ENCODE peak calls at places on chromosomes 12 and 14, in seven cellular contexts. B is A549; P is CD8-positive, alpha-beta memory T cell; Y is left ventricle myocardium inferior; A is heart left ventricle; R is astrocyte; U is psoas muscle. H is an unnamed sample. For H3K4me1, the result is how much of the 10 kb centered on the place peaks cover.

GRCh38 chr12:118103601-118104382 is at the start of gene VSIG10:
- DNase-seq in B (peak), P (peak), Y (peak), A (peak), R (peak), U (peak), H (peak)

GRCh38 chr12:57737467-57738141 is 938 bp downstream of the AGAP2 start:
- DNase-seq in B (no peak), P (no peak), Y (no peak), A (no peak), R (no peak), U (no peak), H (no peak)

GRCh38 chr14:67599698-67600561 is at the start of gene PIGH:
- DNase-seq in B (peak), P (peak), Y (peak), A (peak), R (peak), U (peak), H (peak)

GRCh38 chr14:54011001-54011400 is 54.4 kb upstream of the BMP4 start:
- DNase-seq in B (no peak), P (no peak), Y (no peak), A (no peak), R (peak), U (no peak), H (no peak)

GRCh38 chr14:34043627-34044372 is 92.9 kb upstream of the EGLN3 start:
- DNase-seq in B (peak), P (peak), Y (no peak), A (no peak), R (no peak), U (no peak), H (peak)

GRCh38 chr14:91349481-91350074 is 68.0 kb downstream of the CCDC88C start:
- DNase-seq in B (no peak), P (peak), Y (no peak), A (no peak), R (no peak), U (no peak), H (no peak)

GRCh38 chr12:46219147-46219891 is 49.5 kb downstream of the SLC38A1 start:
- DNase-seq in B (no peak), P (no peak), Y (no peak), A (no peak), R (no peak), U (no peak), H (no peak)

GRCh38 chr12:105534068-105534467 is 203.6 kb downstream of the C12orf75 start:
- DNase-seq in B (no peak), P (no peak), Y (no peak), A (no peak), R (no peak), U (no peak), H (no peak)

GRCh38 chr12:57488397-57489156 is 709 bp downstream of the MARS1 start:
- DNase-seq in B (no peak), P (no peak), Y (no peak), A (no peak), R (peak), U (no peak), H (no peak)

GRCh38 chr12:38906482-38907170 is 1.2 kb upstream of the CPNE8 start:
- DNase-seq in B (peak), P (peak), Y (peak), A (peak), R (peak), U (peak), H (peak)

GRCh38 chr12:65537978-65538377 is 259.5 kb downstream of the MSRB3 start:
- DNase-seq in B (no peak), P (no peak), Y (no peak), A (no peak), R (no peak), U (no peak), H (no peak)
- H3K4me1 ChIP-seq in B (under half), P (under half), Y (under half), A (under half), R (under half), U (under half), H (under half)

GRCh38 chr12:627863-628805 is 35.1 kb downstream of the NINJ2 start:
- DNase-seq in B (no peak), P (no peak), Y (no peak), A (no peak), R (no peak), U (peak), H (no peak)

GRCh38 chr12:627285-627684 is 36.0 kb downstream of the NINJ2 start:
- DNase-seq in B (no peak), P (no peak), Y (no peak), A (no peak), R (no peak), U (no peak), H (no peak)

GRCh38 chr12:623865-624372 is 39.3 kb downstream of the NINJ2 start:
- DNase-seq in B (no peak), P (no peak), Y (no peak), A (no peak), R (no peak), U (no peak), H (no peak)

GRCh38 chr12:623172-623864 is 39.9 kb downstream of the NINJ2 start:
- DNase-seq in B (no peak), P (no peak), Y (no peak), A (no peak), R (no peak), U (no peak), H (no peak)

DNA sequence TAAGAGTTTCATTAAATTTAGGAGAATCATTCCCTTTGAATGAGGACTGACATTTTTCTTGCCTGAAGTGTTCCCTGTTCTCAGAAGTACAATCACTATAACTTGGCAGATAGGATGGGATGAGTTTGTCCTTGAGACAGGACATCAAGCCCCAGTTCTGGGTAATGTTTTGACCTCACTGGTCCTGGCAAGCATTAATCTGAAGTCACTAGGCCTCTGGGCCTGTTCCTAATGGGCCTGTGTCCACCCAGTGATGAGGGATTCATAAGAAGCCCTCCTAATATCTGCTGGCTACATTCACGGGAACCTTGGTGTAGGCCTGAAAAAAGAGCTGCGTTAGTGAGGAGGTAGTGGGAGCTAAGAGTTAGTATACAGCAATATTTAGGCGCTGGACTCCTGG is 37.2 kb downstream of the NINJ2 start:
- DNase-seq in B (no peak), P (no peak), Y (no peak), A (no peak), R (no peak), U (peak), H (no peak)
- H3K27ac ChIP-seq in B (peak), P (no peak), Y (peak), A (peak), R (no peak), U (no peak), H (no peak)

GRCh38 chr12:124389537-124390441 is 94.9 kb downstream of the RFLNA start:
- DNase-seq in B (peak), P (no peak), Y (no peak), A (no peak), R (no peak), U (no peak), H (peak)
- H3K4me1 ChIP-seq in B (half or more), P (under half), Y (half or more), A (half or more), R (half or more), U (half or more), H (under half)

DNA sequence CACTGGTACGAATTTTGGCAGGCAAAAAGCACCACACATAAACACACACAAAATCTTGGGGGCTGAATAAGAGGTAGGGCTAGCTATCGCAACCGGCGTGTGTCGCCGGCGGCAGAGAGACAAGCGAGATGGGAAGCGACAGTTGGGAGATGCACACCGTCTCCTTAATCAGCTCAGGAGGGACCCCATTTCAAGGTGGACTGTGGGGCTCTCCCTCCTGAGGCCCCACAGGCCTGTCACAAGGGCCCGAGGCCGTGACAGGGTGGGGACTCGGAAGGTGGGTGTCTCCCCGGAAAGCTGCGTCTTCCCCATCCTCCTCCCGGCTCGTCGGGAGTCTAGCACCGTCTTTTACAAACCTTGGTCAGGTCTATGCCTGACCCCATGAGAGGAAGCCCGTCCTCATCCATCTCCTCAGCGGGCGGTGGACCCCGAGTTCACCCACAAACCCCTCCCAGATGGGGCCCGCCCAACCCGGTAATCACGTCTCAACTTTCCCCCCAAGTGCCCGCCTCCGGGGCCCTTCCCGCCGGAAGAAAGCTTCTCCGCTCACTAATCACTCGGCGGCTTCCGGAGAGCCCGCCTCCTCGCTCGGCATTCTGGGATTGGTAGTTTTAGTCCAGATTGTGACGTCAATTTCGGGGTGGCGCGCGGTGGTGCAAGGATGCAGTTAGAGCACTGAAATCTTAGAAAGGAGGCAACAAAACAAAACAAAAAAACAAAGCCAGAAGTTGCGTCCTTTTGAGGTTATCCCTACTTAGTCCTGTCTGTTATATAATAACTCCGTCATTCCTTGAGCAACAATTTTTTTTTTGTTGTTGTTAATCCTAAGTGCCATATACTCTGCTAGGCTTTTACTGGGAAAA is at the start of gene WASHC3:
- DNase-seq in B (peak), P (peak), Y (peak), A (peak), R (peak), U (peak), H (peak)
- H3K27ac ChIP-seq in B (peak), P (peak), Y (peak), A (peak), R (peak), U (peak), H (peak)

DNA sequence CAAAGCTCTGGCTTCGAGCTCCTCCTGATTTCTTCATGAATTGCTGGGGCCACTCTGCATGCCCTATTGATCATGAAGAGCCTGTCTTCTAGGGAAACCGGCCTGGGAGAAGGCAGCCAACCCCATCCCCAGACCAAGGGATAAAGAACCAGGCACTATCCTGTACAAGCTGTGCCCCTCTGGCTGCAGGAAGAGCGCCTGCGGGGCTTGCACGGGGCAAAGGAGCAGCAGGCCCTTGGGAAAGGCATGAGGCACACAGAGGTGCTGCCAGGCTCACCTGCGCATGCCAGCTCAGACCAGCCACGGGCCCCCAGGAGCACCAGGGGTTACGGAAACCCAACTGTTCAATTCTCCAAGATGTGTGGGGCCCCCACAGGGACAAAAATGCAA is 2.1 kb downstream of the ITPK1 start:
- DNase-seq in B (no peak), P (no peak), Y (no peak), A (no peak), R (no peak), U (no peak), H (peak)
- H3K4me1 ChIP-seq in B (under half), P (under half), Y (half or more), A (under half), R (under half), U (under half), H (under half)